ENCODE peak calls at places on chromosomes 4 and X, in six cellular contexts. W is heart left ventricle, V is colonic mucosa, I is ovary, S is PC-3, T is GM23248. U is an unnamed sample. For H3K4me1, the result is how much of the 10 kb centered on the place peaks cover.

GRCh38 chr4:13907255-13907751 is 279.8 kb upstream of the BOD1L1 start:
- DNase-seq in W (no peak), I (no peak), T (peak), V (no peak), S (peak), U (peak)

GRCh38 chr4:182224192-182224850 is 18.9 kb upstream of the TENM3 start:
- DNase-seq in W (no peak), I (no peak), S (no peak), T (no peak), V (no peak), U (no peak)

GRCh38 chrX:64093761-64094160 is 111.7 kb downstream of the AMER1 start:
- DNase-seq in T (peak), S (peak), W (no peak), I (no peak), V (no peak), U (no peak)

GRCh38 chr4:1408418-1408817 is 2.2 kb upstream of the NKX1-1 start:
- DNase-seq in T (no peak), W (no peak), I (no peak), S (no peak), V (no peak), U (no peak)

GRCh38 chrX:132758778-132759177 is 199.7 kb downstream of the HS6ST2 start:
- DNase-seq in I (no peak), W (no peak), S (no peak), T (no peak), V (no peak), U (no peak)

GRCh38 chrX:24859211-24859841 is 156.4 kb downstream of the ARX start:
- DNase-seq in W (no peak), V (no peak), T (no peak), I (no peak), S (no peak), U (no peak)

GRCh38 chr4:170134821-170135220 is 45.1 kb upstream of the AADAT start:
- DNase-seq in W (no peak), S (no peak), T (no peak), V (no peak), I (no peak), U (no peak)

GRCh38 chrX:132957211-132958085 is 981 bp downstream of the HS6ST2 start:
- DNase-seq in S (no peak), I (peak), W (no peak), V (peak), T (peak), U (no peak)

GRCh38 chrX:83630662-83631061 is 122.6 kb downstream of the POU3F4 start:
- DNase-seq in T (no peak), W (no peak), I (no peak), S (no peak), V (no peak), U (no peak)

GRCh38 chr4:101846550-101846949 is 56.0 kb downstream of the BANK1 start:
- DNase-seq in W (no peak), V (no peak), S (no peak), I (no peak), T (no peak), U (no peak)

GRCh38 chrX:72123471-72124185 is 8.1 kb downstream of the RTL5 start:
- DNase-seq in T (peak), V (no peak), S (no peak), W (peak), I (no peak), U (no peak)

GRCh38 chr4:23902203-23902602 is 12.4 kb upstream of the PPARGC1A start:
- DNase-seq in W (no peak), I (no peak), T (no peak), V (no peak), S (no peak), U (no peak)

GRCh38 chr4:581753-582361 is 5.8 kb upstream of the TMEM271 start:
- DNase-seq in I (no peak), V (no peak), S (no peak), T (no peak), W (no peak), U (no peak)

GRCh38 chr4:3634281-3635089 is 102.3 kb upstream of the LRPAP1 start:
- DNase-seq in W (peak), S (no peak), V (no peak), I (no peak), T (no peak), U (no peak)

GRCh38 chrX:96480081-96480480 is 204.6 kb upstream of the DIAPH2 start:
- DNase-seq in V (no peak), S (peak), T (peak), I (no peak), W (no peak), U (no peak)

GRCh38 chr4:107253579-107254068 is 217.5 kb upstream of the DKK2 start:
- DNase-seq in S (no peak), I (no peak), W (no peak), T (no peak), V (no peak), U (no peak)

GRCh38 chr4:181672751-181673150 is 570.5 kb upstream of the TENM3 start:
- DNase-seq in W (no peak), S (no peak), I (no peak), V (no peak), T (no peak), U (no peak)

GRCh38 chr4:8376361-8377102 is 64.0 kb downstream of the ACOX3 start:
- DNase-seq in T (no peak), I (peak), V (no peak), W (no peak), S (no peak), U (no peak)

GRCh38 chr4:113617195-113617594 is 144.3 kb downstream of the CAMK2D start:
- DNase-seq in I (no peak), S (no peak), W (no peak), T (no peak), V (no peak), U (no peak)
- H3K4me1 ChIP-seq in I (under half), S (under half), W (half or more), T (under half), V (under half), U (under half)

GRCh38 chr4:173417833-173418232 is 18.9 kb upstream of the SCRG1 start:
- DNase-seq in V (no peak), I (no peak), W (no peak), T (no peak), S (peak), U (no peak)

GRCh38 chr4:173415885-173416658 is 17.2 kb upstream of the SCRG1 start:
- DNase-seq in S (no peak), V (no peak), I (peak), T (no peak), W (peak), U (no peak)

GRCh38 chr4:173414456-173414855 is 15.5 kb upstream of the SCRG1 start:
- DNase-seq in S (no peak), W (no peak), V (no peak), I (no peak), T (no peak), U (no peak)

GRCh38 chr4:173413043-173413442 is 14.1 kb upstream of the SCRG1 start:
- DNase-seq in I (no peak), S (no peak), T (peak), V (no peak), W (no peak), U (no peak)

DNA sequence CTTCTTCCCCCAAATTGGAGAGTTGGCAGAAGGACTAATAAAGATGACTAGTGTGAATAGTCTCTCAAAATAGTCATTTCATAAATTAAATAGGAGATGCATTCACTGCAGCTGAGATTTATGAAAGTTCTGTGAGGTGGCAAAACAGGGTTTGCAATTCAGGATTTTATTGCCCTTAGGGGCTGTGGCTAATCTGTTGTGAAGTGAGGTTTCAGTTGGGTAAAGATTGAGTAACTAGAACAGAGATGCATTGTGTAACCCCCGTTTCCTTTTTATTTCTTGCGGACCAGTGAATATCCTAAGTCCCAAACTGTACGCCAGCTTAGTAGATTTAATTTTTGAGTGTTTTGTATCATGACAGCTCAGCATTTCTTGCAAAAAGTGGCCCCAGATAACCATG is 16.2 kb upstream of the SCRG1 start:
- DNase-seq in T (no peak), S (peak), W (no peak), I (no peak), V (no peak), U (no peak)
- H3K27ac ChIP-seq in T (no peak), S (no peak), W (peak), I (no peak), V (no peak), U (no peak)

DNA sequence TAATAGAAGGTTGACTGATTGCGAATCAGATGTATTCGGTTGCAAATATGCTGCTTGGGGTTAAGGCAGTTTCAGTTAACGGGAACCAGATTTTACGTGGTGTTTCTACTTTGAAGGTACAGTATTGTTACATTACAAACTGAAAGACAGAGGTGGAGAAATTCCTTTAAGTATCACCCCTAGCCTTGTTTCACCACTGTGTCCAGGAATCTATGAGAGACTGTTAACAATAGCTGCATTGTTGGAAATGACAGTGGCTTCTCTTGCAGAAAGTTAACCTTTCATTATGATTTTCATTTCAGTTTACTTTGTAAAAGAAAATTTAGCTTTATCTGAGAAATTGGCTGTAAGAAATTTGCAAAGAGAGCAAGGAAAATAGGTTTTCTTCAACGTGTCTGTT is 2.6 kb downstream of the CDKL5 start:
- DNase-seq in S (no peak), I (no peak), V (no peak), T (no peak), W (no peak), U (no peak)
- H3K4me3 ChIP-seq in S (no peak), I (no peak), V (no peak), T (no peak), W (no peak), U (no peak)

DNA sequence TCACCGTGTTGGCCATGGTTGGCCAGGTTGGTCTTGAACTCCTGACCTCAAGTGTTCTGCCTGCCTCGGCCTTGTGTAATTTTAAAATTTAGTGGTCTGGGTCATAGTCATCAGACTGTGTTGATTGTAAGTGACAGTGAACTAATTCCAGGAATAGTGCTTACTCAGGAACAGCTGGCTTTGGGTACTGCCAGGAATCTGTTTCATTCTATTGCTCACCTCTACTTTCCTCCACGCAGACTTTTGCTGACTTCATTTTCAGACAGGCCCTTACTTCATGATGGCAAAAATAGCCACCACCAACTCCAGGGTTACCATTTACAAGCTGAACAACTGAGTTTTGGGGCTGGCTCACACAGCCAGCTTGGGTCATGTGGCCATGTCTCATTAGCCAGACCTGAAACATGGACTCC is 54.6 kb downstream of the FNIP2 start:
- DNase-seq in W (peak), S (no peak), V (no peak), I (no peak), T (peak), U (no peak)
- H3K4me1 ChIP-seq in W (half or more), S (under half), V (under half), I (under half), T (half or more), U (under half)

GRCh38 chr4:159269143-159269542 is 166.3 kb downstream of the RAPGEF2 start:
- DNase-seq in T (no peak), I (no peak), W (no peak), S (no peak), V (no peak), U (no peak)
- H3K27ac ChIP-seq in T (no peak), I (no peak), W (no peak), S (no peak), V (no peak), U (no peak)

DNA sequence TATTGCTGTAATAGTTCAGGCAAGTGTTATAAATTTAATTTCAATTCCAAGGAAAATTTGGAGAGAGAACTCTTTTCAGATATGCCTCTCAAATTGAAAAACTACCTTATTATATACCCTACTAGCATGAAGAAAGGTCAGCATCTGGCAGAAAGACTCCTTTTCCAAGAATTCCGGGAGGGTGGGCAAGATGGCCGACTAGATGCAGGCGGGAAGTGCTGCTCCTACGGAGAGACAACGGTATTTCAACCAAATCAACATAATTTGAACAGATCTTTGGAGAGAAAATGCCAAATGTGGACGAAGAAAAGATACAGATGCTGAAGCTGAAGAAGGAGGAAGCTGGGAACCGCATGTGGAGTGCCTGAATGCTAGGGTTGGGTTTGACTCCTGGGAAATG is 53.8 kb upstream of the INTU start:
- DNase-seq in S (no peak), T (no peak), V (no peak), W (no peak), I (no peak), U (no peak)
- H3K4me3 ChIP-seq in S (no peak), T (no peak), V (no peak), W (no peak), I (no peak), U (no peak)

GRCh38 chrX:39327255-39327654 is 526.0 kb downstream of the MID1IP1 start:
- DNase-seq in S (no peak), T (no peak), W (no peak), I (no peak), V (no peak), U (no peak)

GRCh38 chrX:39327705-39328104 is 526.4 kb downstream of the MID1IP1 start:
- DNase-seq in V (no peak), W (no peak), T (no peak), I (no peak), S (no peak), U (no peak)

GRCh38 chrX:39335447-39336235 is 534.4 kb downstream of the MID1IP1 start:
- DNase-seq in W (no peak), I (no peak), T (no peak), S (no peak), V (peak), U (peak)

GRCh38 chrX:39328661-39329060 is 527.4 kb downstream of the MID1IP1 start:
- DNase-seq in S (no peak), W (no peak), V (no peak), T (no peak), I (no peak), U (no peak)

DNA sequence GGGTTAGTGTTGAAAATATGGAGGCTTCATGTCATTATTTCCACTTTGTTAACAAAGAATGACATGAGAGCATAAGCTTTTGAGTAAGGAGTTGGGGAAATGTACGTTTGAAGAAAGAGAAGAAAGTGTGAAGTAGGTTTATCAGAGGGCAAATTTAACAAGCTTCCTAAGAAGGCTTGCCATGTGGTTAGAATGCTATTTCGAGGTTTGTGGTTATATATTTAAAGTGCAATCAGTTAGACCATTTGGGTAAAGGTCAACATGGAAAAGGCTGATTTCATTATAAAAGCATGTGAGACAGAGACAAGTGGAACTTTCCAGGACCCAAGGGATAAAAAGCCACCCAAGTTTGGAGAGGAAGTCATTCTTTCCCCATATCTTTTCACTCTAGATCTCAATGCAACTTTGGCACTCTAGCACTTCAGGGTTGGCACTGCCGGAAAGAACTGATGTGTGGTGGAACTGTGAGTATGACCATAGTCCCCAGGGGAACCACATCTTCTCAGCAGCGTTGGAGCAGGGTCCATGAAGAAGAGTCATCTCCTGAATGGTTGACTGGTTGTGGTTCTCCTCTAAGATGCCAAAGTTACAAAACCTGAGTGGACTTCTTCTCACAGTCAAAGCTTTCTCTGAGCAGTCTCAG is 529.9 kb downstream of the MID1IP1 start:
- DNase-seq in I (no peak), S (no peak), W (no peak), V (no peak), T (no peak), U (no peak)
- H3K4me1 ChIP-seq in I (under half), S (under half), W (under half), V (under half), T (under half), U (under half)

GRCh38 chr4:2534904-2535385 is 1.5 kb upstream of the FAM193A start:
- DNase-seq in W (no peak), S (peak), T (peak), I (no peak), V (no peak), U (no peak)
- H3K27ac ChIP-seq in W (peak), S (no peak), T (peak), I (peak), V (peak), U (peak)

GRCh38 chr4:130029442-130029841 is 933.5 kb downstream of the C4orf33 start:
- DNase-seq in T (no peak), S (no peak), W (no peak), I (no peak), V (no peak), U (no peak)

GRCh38 chr4:130031858-130032257 is 935.9 kb downstream of the C4orf33 start:
- DNase-seq in I (no peak), W (no peak), S (no peak), V (no peak), T (no peak), U (no peak)

GRCh38 chr4:130035391-130035790 is 939.4 kb downstream of the C4orf33 start:
- DNase-seq in I (no peak), T (no peak), V (no peak), W (no peak), S (no peak), U (no peak)
- H3K4me3 ChIP-seq in I (no peak), T (no peak), V (no peak), W (no peak), S (no peak), U (no peak)

GRCh38 chrX:153725832-153726285 is 1.2 kb downstream of the ABCD1 start:
- DNase-seq in W (no peak), I (no peak), S (peak), V (no peak), T (peak), U (no peak)

GRCh38 chrX:153726286-153727107 is 1.8 kb downstream of the ABCD1 start:
- DNase-seq in V (peak), I (peak), T (peak), W (peak), S (peak), U (peak)

GRCh38 chrX:153728095-153728494 is 3.4 kb downstream of the ABCD1 start:
- DNase-seq in S (no peak), W (no peak), V (no peak), I (no peak), T (no peak), U (no peak)

GRCh38 chrX:153728951-153729631 is 4.4 kb downstream of the ABCD1 start:
- DNase-seq in S (no peak), W (no peak), I (no peak), V (no peak), T (no peak), U (no peak)

GRCh38 chrX:153727108-153727931 is 2.7 kb downstream of the ABCD1 start:
- DNase-seq in I (peak), V (peak), S (peak), T (peak), W (peak), U (peak)
- H3K4me1 ChIP-seq in I (under half), V (under half), S (under half), T (under half), W (under half), U (under half)

U was measured in small intestine.